ENCODE peak calls at places on chromosome 21, in ten cellular contexts. V is neural crest cell; F is upper lobe of right lung; Q is CD4-positive, alpha-beta T cell; P is transverse colon; E is fibroblast of the aortic adventitia; D is choroid plexus epithelial cell; Z is H9; L is esophagus squamous epithelium; X is GM20000. C is an unnamed sample.

GRCh38 chr21:17537299-17537698 is 24.5 kb downstream of the CXADR start:
- DNase-seq in Z (no peak), X (no peak), V (no peak), D (peak; percentile 75), L (no peak), P (no peak), E (no peak), Q (no peak), F (no peak), C (no peak)

GRCh38 chr21:15731243-15731613 is 1.4 kb downstream of the USP25 start:
- DNase-seq in D (no peak), L (no peak), Z (no peak), F (no peak), X (no peak), V (no peak), E (peak; percentile 6), P (no peak), Q (no peak), C (no peak)

GRCh38 chr21:45447821-45448220 is 42.9 kb downstream of the COL18A1 start:
- DNase-seq in Q (no peak), V (no peak), E (peak; percentile 14), F (no peak), Z (no peak), L (no peak), X (no peak), D (no peak), P (no peak), C (no peak)

GRCh38 chr21:39111928-39112327 is 71.3 kb downstream of the PSMG1 start:
- DNase-seq in D (no peak), Q (no peak), L (no peak), X (no peak), Z (no peak), V (no peak), P (no peak), E (peak; percentile 91), F (no peak), C (no peak)

GRCh38 chr21:28540514-28540913 is 452.2 kb downstream of the LTN1 start:
- DNase-seq in P (no peak), V (no peak), X (no peak), Z (no peak), E (peak; percentile 84), Q (no peak), L (no peak), D (peak; percentile 23), F (no peak), C (no peak)

GRCh38 chr21:33490991-33491372 is 534 bp downstream of the DNAJC28 start:
- DNase-seq in Z (no peak), E (peak; percentile 23), Q (no peak), F (no peak), V (no peak), P (no peak), D (peak; percentile 19), X (peak; percentile 18), L (no peak), C (no peak)

GRCh38 chr21:46127239-46128105 is 27.9 kb downstream of the FTCD start:
- DNase-seq in V (no peak), Z (no peak), F (peak; percentile 51), P (no peak), Q (no peak), L (no peak), X (no peak), D (no peak), E (no peak), C (no peak)

GRCh38 chr21:15730484-15731242 is 881 bp downstream of the USP25 start:
- DNase-seq in X (peak; percentile 34), E (peak; percentile 16), P (no peak), D (peak; percentile 23), L (no peak), F (no peak), Z (no peak), V (no peak), Q (no peak), C (no peak)

GRCh38 chr21:46661211-46661625 is 25.7 kb downstream of the PRMT2 start:
- DNase-seq in E (peak; percentile 83), D (peak; percentile 93), F (peak; percentile 79), P (peak; percentile 42), L (no peak), Q (peak; percentile 26), V (peak; percentile 48), X (peak; percentile 91), Z (peak; percentile 80), C (peak; percentile 67)

GRCh38 chr21:15247613-15248012 is 182.8 kb upstream of the NRIP1 start:
- DNase-seq in F (no peak), L (no peak), V (no peak), E (peak; percentile 28), X (no peak), Q (no peak), P (no peak), Z (no peak), D (no peak), C (no peak)

GRCh38 chr21:46604975-46605758 is at the start of gene S100B:
- DNase-seq in F (peak; percentile 56), Z (peak; percentile 59), Q (no peak), E (peak; percentile 15), L (no peak), X (no peak), D (no peak), P (no peak), V (peak; percentile 36), C (no peak)

GRCh38 chr21:31498985-31499384 is 154.9 kb upstream of the TIAM1 start:
- DNase-seq in L (no peak), Q (no peak), D (peak; percentile 30), V (no peak), X (no peak), F (no peak), E (no peak), Z (no peak), P (no peak), C (no peak)
- TF ChIP-seq CTCF in L (no peak), Q (no peak), D (peak; percentile 41), V (no peak), X (peak; percentile 7), F (no peak), E (no peak), Z (peak; percentile 51), P (no peak), C (no peak)

GRCh38 chr21:37914211-37914900 is 1.9 kb downstream of the KCNJ6 start:
- DNase-seq in V (peak; percentile 50), P (no peak), L (no peak), E (no peak), Z (peak; percentile 84), D (peak; percentile 16), Q (no peak), X (peak; percentile 52), F (peak; percentile 73), C (peak; percentile 74)

GRCh38 chr21:37908691-37909090 is 7.6 kb downstream of the KCNJ6 start:
- DNase-seq in D (no peak), Z (no peak), L (no peak), V (no peak), Q (no peak), F (no peak), E (no peak), X (no peak), P (no peak), C (no peak)

GRCh38 chr21:37912616-37913015 is 3.6 kb downstream of the KCNJ6 start:
- DNase-seq in Z (no peak), E (no peak), D (no peak), Q (no peak), L (no peak), X (no peak), P (no peak), F (no peak), V (no peak), C (no peak)

GRCh38 chr21:37907076-37907475 is 9.2 kb downstream of the KCNJ6 start:
- DNase-seq in L (no peak), F (no peak), Z (no peak), V (no peak), P (no peak), E (no peak), Q (no peak), D (no peak), X (no peak), C (no peak)

GRCh38 chr21:37909936-37910335 is 6.3 kb downstream of the KCNJ6 start:
- DNase-seq in F (no peak), L (no peak), Z (no peak), E (no peak), Q (no peak), D (no peak), P (no peak), X (no peak), V (no peak), C (no peak)
- TF ChIP-seq CTCF in F (no peak), L (no peak), Z (peak; percentile 52), E (no peak), Q (no peak), D (peak; percentile 38), P (no peak), X (no peak), V (peak; percentile 38), C (peak; percentile 20)

DNA sequence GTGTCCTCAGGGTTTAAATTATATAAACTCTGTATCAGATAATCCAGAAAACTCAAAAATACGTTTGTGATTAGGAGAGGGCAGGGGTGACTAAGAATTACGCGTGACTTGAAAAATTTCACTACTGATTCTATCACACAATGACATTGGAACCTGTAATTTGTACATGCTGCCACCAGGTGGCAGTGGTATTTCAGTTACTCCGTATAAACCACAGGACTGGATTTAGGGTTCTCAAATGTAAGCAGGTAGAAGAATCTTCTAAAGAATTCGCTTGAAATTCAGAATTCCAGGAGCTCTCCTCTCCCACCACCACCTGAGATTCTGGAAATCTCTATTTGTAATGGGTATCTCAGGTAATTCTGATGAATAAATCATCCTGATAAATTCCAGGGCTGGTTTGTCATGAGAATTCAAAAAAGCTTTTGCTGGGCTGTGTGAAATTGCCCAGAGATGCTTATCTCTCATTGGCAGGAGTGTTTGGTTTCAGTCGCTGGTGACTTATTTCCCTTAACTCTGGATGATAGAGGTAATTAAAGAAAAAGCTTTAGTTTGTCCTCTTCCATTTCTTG is 1.7 kb upstream of the KRTAP7-1 start:
- DNase-seq in X (peak; percentile 20), E (no peak), P (no peak), D (peak; percentile 23), F (no peak), Q (peak; percentile 2), L (no peak), Z (peak; percentile 53), V (peak; percentile 12), C (peak; percentile 28)
- TF ChIP-seq CTCF in X (peak; percentile 52), E (peak; percentile 23), P (peak; percentile 22), D (peak; percentile 45), F (peak; percentile 51), Q (peak; percentile 36), L (peak; percentile 29), Z (peak; percentile 83), V (peak; percentile 72), C (peak; percentile 99)

GRCh38 chr21:24509131-24509530 is 1098.2 kb downstream of the MRPL39 start:
- DNase-seq in Z (no peak), V (no peak), F (no peak), Q (no peak), E (no peak), P (no peak), D (no peak), X (no peak), L (no peak), C (no peak)

GRCh38 chr21:24514081-24514733 is 1093.1 kb downstream of the MRPL39 start:
- DNase-seq in Q (no peak), L (no peak), E (no peak), Z (no peak), V (no peak), F (no peak), P (no peak), X (no peak), D (peak; percentile 1), C (no peak)
- TF ChIP-seq CTCF in Q (peak; percentile 39), L (peak; percentile 31), E (no peak), Z (peak; percentile 49), V (peak; percentile 60), F (peak; percentile 54), P (peak; percentile 22), X (no peak), D (no peak), C (no peak)

GRCh38 chr21:41378849-41379248 is 17.0 kb downstream of the MX2 start:
- DNase-seq in D (no peak), P (no peak), Z (no peak), Q (no peak), E (no peak), L (no peak), F (no peak), V (no peak), X (no peak), C (no peak)
- TF ChIP-seq CTCF in D (no peak), P (peak; percentile 5), Z (peak; percentile 25), Q (no peak), E (no peak), L (no peak), F (no peak), V (no peak), X (no peak), C (no peak)